ENCODE peak calls at places on chromosome 13, in seven cellular contexts. T, O, M, U, X, F and C are unnamed samples.

GRCh38 chr13:39144941-39145533 is 106.8 kb downstream of the NHLRC3 start:
- DNase-seq in T (no peak), X (peak), F (peak), M (peak), U (no peak), O (peak), C (peak)

GRCh38 chr13:44373601-44374347 is at the start of gene SERP2:
- DNase-seq in U (no peak), O (no peak), M (peak), T (no peak), X (no peak), F (no peak), C (peak)

GRCh38 chr13:31807090-31807541 is 67.8 kb downstream of the RXFP2 start:
- DNase-seq in T (no peak), U (no peak), X (no peak), M (no peak), O (no peak), F (no peak), C (peak)

GRCh38 chr13:96090240-96091101 is 564 bp downstream of the HS6ST3 start:
- DNase-seq in U (peak), M (peak), X (no peak), F (peak), T (no peak), O (no peak), C (peak)

GRCh38 chr13:44620057-44620456 is 43.9 kb upstream of the TSC22D1 start:
- DNase-seq in X (no peak), F (no peak), U (no peak), T (no peak), M (no peak), O (no peak), C (no peak)

GRCh38 chr13:99959127-99959529 is 12.4 kb downstream of the ZIC5 start:
- DNase-seq in X (no peak), O (no peak), T (no peak), U (no peak), M (no peak), F (no peak), C (no peak)

GRCh38 chr13:111275382-111275781 is 45.1 kb upstream of the TEX29 start:
- DNase-seq in U (no peak), T (no peak), M (no peak), X (no peak), O (no peak), F (no peak), C (no peak)

GRCh38 chr13:30676672-30677071 is 58.7 kb upstream of the ALOX5AP start:
- DNase-seq in F (no peak), O (no peak), T (no peak), M (no peak), U (peak), X (peak), C (no peak)

GRCh38 chr13:37884026-37884425 is 14.5 kb upstream of the TRPC4 start:
- DNase-seq in O (no peak), X (no peak), U (no peak), T (no peak), F (no peak), M (no peak), C (no peak)

GRCh38 chr13:79799466-79799865 is 318.5 kb downstream of the NDFIP2 start:
- DNase-seq in U (no peak), X (peak), T (no peak), F (no peak), O (no peak), M (no peak), C (no peak)

GRCh38 chr13:47287291-47287751 is 390.5 kb upstream of the HTR2A start:
- DNase-seq in O (no peak), T (no peak), X (no peak), M (no peak), F (no peak), U (no peak), C (no peak)

GRCh38 chr13:78398743-78399410 is 204.5 kb downstream of the POU4F1 start:
- DNase-seq in M (no peak), F (peak), O (no peak), X (no peak), U (no peak), T (no peak), C (no peak)

GRCh38 chr13:49627831-49628652 is at the start of gene ARL11:
- DNase-seq in U (no peak), X (no peak), M (peak), T (no peak), O (peak), F (peak), C (peak)

GRCh38 chr13:107767119-107767518 is 448.2 kb downstream of the LIG4 start:
- DNase-seq in U (peak), F (no peak), T (no peak), M (no peak), O (no peak), X (no peak), C (no peak)

GRCh38 chr13:41302743-41303142 is 8.3 kb upstream of the NAA16 start:
- DNase-seq in O (no peak), F (no peak), T (no peak), M (no peak), X (no peak), U (no peak), C (no peak)

GRCh38 chr13:60617863-60618733 is 221.1 kb downstream of the TDRD3 start:
- DNase-seq in X (peak), O (no peak), U (peak), F (no peak), T (no peak), M (no peak), C (no peak)

GRCh38 chr13:32443111-32443510 is 15.2 kb upstream of the N4BP2L1 start:
- DNase-seq in U (no peak), O (peak), M (no peak), T (no peak), F (no peak), X (peak), C (peak)

GRCh38 chr13:39767791-39768564 is 112.5 kb downstream of the COG6 start:
- DNase-seq in M (no peak), X (peak), O (no peak), T (peak), F (no peak), U (peak), C (no peak)

GRCh38 chr13:74132768-74133656 is 1.2 kb downstream of the KLF12 start:
- DNase-seq in O (no peak), X (peak), T (peak), M (peak), F (no peak), U (peak), C (peak)

GRCh38 chr13:20053891-20054290 is 95.4 kb downstream of the ZMYM2 start:
- DNase-seq in F (no peak), O (no peak), T (no peak), U (no peak), M (no peak), X (no peak), C (no peak)

GRCh38 chr13:109246001-109246400 is 540.4 kb downstream of the IRS2 start:
- DNase-seq in T (no peak), X (no peak), U (no peak), O (no peak), F (no peak), M (no peak), C (no peak)

GRCh38 chr13:34347784-34348573 is 530.0 kb downstream of the RFC3 start:
- DNase-seq in F (no peak), M (no peak), T (no peak), X (peak), O (peak), U (peak), C (no peak)

GRCh38 chr13:29548722-29549446 is 46.6 kb downstream of the SLC7A1 start:
- DNase-seq in O (peak), T (no peak), U (no peak), X (peak), F (no peak), M (no peak), C (no peak)

GRCh38 chr13:83941669-83942335 is 59.5 kb upstream of the SLITRK1 start:
- DNase-seq in M (no peak), O (no peak), T (no peak), F (no peak), X (no peak), U (no peak), C (no peak)